ENCODE peak calls at places on chromosomes 2 and 18, in four cellular contexts. D is prostate gland, G is psoas muscle, W is pancreas. L is an unnamed sample.
A peak's percentile ranks its signal among the peaks of the same experiment; 100 is the strongest.

GRCh38 chr2:24825883-24826800 is 32.9 kb downstream of the CENPO start:
- DNase-seq in G (peak; percentile 44), W (no peak), D (no peak), L (no peak)

GRCh38 chr18:69484699-69485396 is 84.2 kb downstream of the DOK6 start:
- DNase-seq in W (no peak), G (no peak), D (no peak), L (no peak)

GRCh38 chr2:8986327-8986976 is 17.0 kb downstream of the MBOAT2 start:
- DNase-seq in G (no peak), D (no peak), W (no peak), L (no peak)

GRCh38 chr2:10497797-10498251 is 49.7 kb upstream of the ODC1 start:
- DNase-seq in D (peak; percentile 76), G (peak; percentile 91), W (peak; percentile 66), L (no peak)

GRCh38 chr2:218019411-218020060 is 16.7 kb upstream of the TNS1 start:
- DNase-seq in D (no peak), W (peak; percentile 4), G (no peak), L (no peak)

GRCh38 chr18:36899289-36899688 is 70.4 kb downstream of the KIAA1328 start:
- DNase-seq in G (no peak), D (no peak), W (no peak), L (no peak)

GRCh38 chr18:25651553-25651952 is 299.6 kb upstream of the ZNF521 start:
- DNase-seq in G (no peak), D (no peak), W (no peak), L (no peak)

GRCh38 chr2:54176577-54176976 is 61.2 kb downstream of the ACYP2 start:
- DNase-seq in G (peak; percentile 59), D (no peak), W (no peak), L (peak; percentile 61)

GRCh38 chr2:30273574-30273929 is 42.2 kb downstream of the LBH start:
- DNase-seq in G (no peak), D (no peak), W (no peak), L (no peak)

GRCh38 chr2:85995648-85996529 is 107.1 kb upstream of the ST3GAL5 start:
- DNase-seq in D (no peak), W (no peak), G (no peak), L (no peak)

GRCh38 chr2:172735646-172736418 is at the start of gene RAPGEF4:
- DNase-seq in G (no peak), W (no peak), D (no peak), L (no peak)

GRCh38 chr18:35458677-35459441 is 38.9 kb downstream of the INO80C start:
- DNase-seq in W (no peak), G (peak; percentile 68), D (no peak), L (no peak)

GRCh38 chr2:203631068-203631757 is 75.2 kb upstream of the CD28 start:
- DNase-seq in G (no peak), D (no peak), W (no peak), L (no peak)

GRCh38 chr2:58734365-58734764 is 493.2 kb upstream of the FANCL start:
- DNase-seq in G (no peak), W (no peak), D (no peak), L (no peak)

GRCh38 chr18:34493566-34494358 is 216.3 kb upstream of the DTNA start:
- DNase-seq in G (peak; percentile 73), D (no peak), W (peak; percentile 70), L (no peak)

GRCh38 chr2:207093234-207093633 is 72.5 kb downstream of the KLF7 start:
- DNase-seq in G (no peak), D (no peak), W (no peak), L (no peak)

GRCh38 chr2:40395169-40396023 is 56.5 kb downstream of the SLC8A1 start:
- DNase-seq in W (no peak), G (no peak), D (no peak), L (no peak)

GRCh38 chr18:3495691-3496090 is 45.7 kb downstream of the TGIF1 start:
- DNase-seq in W (no peak), D (no peak), G (no peak), L (no peak)

GRCh38 chr2:20429528-20429927 is 17.3 kb upstream of the RHOB start:
- DNase-seq in D (no peak), W (no peak), G (no peak), L (no peak)

GRCh38 chr2:197806317-197806633 is 1.9 kb downstream of the PLCL1 start:
- DNase-seq in G (no peak), W (no peak), D (no peak), L (no peak)

GRCh38 chr18:75427603-75428002 is at the start of gene SMIM21:
- DNase-seq in G (no peak), D (no peak), W (no peak), L (no peak)